ENCODE peak calls at places on chromosomes 2 and 18, in five cellular contexts. I is GM23248; S is stimulated activated CD8-positive, alpha-beta memory T cell treated with anti-CD3 and anti-CD28 coated beads, Interleukin-15, amount 100 ng/mL, for 24 hours; Q is G401; O is DMS 273 treated with DMSO at 0.1 percent for 48 hours. V is an unnamed sample.

GRCh38 chr2:118242216-118242615 is 153.9 kb downstream of the INSIG2 start:
- DNase-seq in I (peak), S (no peak), Q (no peak), O (no peak), V (no peak)

GRCh38 chr2:33448216-33448899 is 28.1 kb upstream of the RASGRP3 start:
- DNase-seq in I (no peak), S (no peak), Q (no peak), O (no peak), V (no peak)

GRCh38 chr2:157959249-157959648 is 83.1 kb upstream of the ACVR1 start:
- DNase-seq in I (no peak), S (no peak), Q (no peak), O (no peak), V (no peak)

GRCh38 chr2:157741819-157742484 is 113.3 kb upstream of the ACVR1C start:
- DNase-seq in I (no peak), S (no peak), Q (peak), O (no peak), V (no peak)

GRCh38 chr2:120879401-120880295 is 144.0 kb downstream of the GLI2 start:
- DNase-seq in I (no peak), S (no peak), Q (peak), O (peak), V (no peak)

GRCh38 chr2:54560146-54560881 is 104.2 kb downstream of the SPTBN1 start:
- DNase-seq in I (peak), S (no peak), Q (no peak), O (no peak), V (no peak)

GRCh38 chr2:241771286-241772062 is 5.1 kb upstream of the GAL3ST2 start:
- DNase-seq in I (peak), S (no peak), Q (no peak), O (no peak), V (no peak)

GRCh38 chr18:46583711-46584110 is 73.3 kb downstream of the LOXHD1 start:
- DNase-seq in I (no peak), S (no peak), Q (no peak), O (no peak), V (no peak)

GRCh38 chr2:14633451-14634211 is 1.1 kb downstream of the LRATD1 start:
- DNase-seq in I (no peak), S (no peak), Q (no peak), O (no peak), V (no peak)

GRCh38 chr18:57188851-57189565 is 42.1 kb downstream of the BOD1L2 start:
- DNase-seq in I (no peak), S (no peak), Q (peak), O (no peak), V (no peak)

GRCh38 chr2:212864186-212864585 is 287.2 kb downstream of the IKZF2 start:
- DNase-seq in I (no peak), S (no peak), Q (no peak), O (no peak), V (no peak)

V was measured in pons.